ENCODE peak calls at places on chromosomes 6 and 20, in five cellular contexts. A, S, L, K and J are unnamed samples.
A peak's percentile ranks its signal among the peaks of the same experiment; 100 is the strongest.

GRCh38 chr20:1373614-1374013 is 19.2 kb downstream of the FKBP1A start:
- DNase-seq in A (no peak), L (no peak), K (peak; percentile 86), S (no peak), J (no peak)

GRCh38 chr20:54219751-54220426 is 12.0 kb downstream of the PFDN4 start:
- DNase-seq in L (no peak), K (peak; percentile 35), S (no peak), A (no peak), J (peak; percentile 21)

GRCh38 chr6:124480021-124480430 is 482.2 kb upstream of the RNF217 start:
- DNase-seq in K (no peak), A (no peak), L (no peak), S (no peak), J (no peak)

GRCh38 chr20:63915471-63915870 is 20.5 kb downstream of the DNAJC5 start:
- DNase-seq in A (no peak), L (no peak), S (no peak), K (no peak), J (no peak)

GRCh38 chr6:133301739-133302138 is 60.6 kb downstream of the EYA4 start:
- DNase-seq in S (no peak), K (no peak), L (no peak), A (no peak), J (no peak)

GRCh38 chr20:51758978-51759544 is 9.1 kb downstream of the ATP9A start:
- DNase-seq in L (no peak), S (no peak), A (no peak), K (no peak), J (no peak)

GRCh38 chr6:85662251-85662650 is 19.6 kb upstream of the SYNCRIP start:
- DNase-seq in L (no peak), K (no peak), S (no peak), A (no peak), J (no peak)

GRCh38 chr6:130020106-130020851 is 1.9 kb downstream of the L3MBTL3 start:
- DNase-seq in S (peak; percentile 46), K (no peak), L (no peak), A (peak; percentile 21), J (peak; percentile 36)

GRCh38 chr6:1965596-1966224 is 279.7 kb downstream of the GMDS start:
- DNase-seq in A (no peak), K (no peak), L (no peak), S (no peak), J (no peak)

GRCh38 chr20:38337561-38338140 is 8.6 kb upstream of the LBP start:
- DNase-seq in K (peak; percentile 94), L (peak; percentile 47), S (peak; percentile 25), A (no peak), J (peak; percentile 29)

GRCh38 chr6:89536230-89536629 is 102.3 kb downstream of the LYRM2 start:
- DNase-seq in S (no peak), K (no peak), A (no peak), L (no peak), J (no peak)

GRCh38 chr20:45969712-45970634 is 2.0 kb downstream of the ZNF335 start:
- DNase-seq in L (peak; percentile 54), A (no peak), K (peak; percentile 59), S (peak; percentile 29), J (peak; percentile 55)